ENCODE peak calls at places on chromosomes 3 and 15, in six cellular contexts. I is bronchial epithelial cell; B is right atrium auricular region; H is AG08396; X is naive thymus-derived CD8-positive, alpha-beta T cell; M is stimulated activated CD4-positive, alpha-beta T cell treated with anti-CD3 and anti-CD28 coated beads, Interleukin-1b, Interleukin-23, amount 100 ng/mL, for 4 hours. S is an unnamed sample.

GRCh38 chr3:180319461-180319860 is 282.5 kb upstream of the TTC14 start:
- DNase-seq in I (peak; percentile 12), B (no peak), H (no peak), X (no peak), M (no peak), S (no peak)

GRCh38 chr15:63305276-63305675 is 27.9 kb downstream of the APH1B start:
- DNase-seq in I (no peak), B (no peak), H (no peak), X (no peak), M (no peak), S (no peak)

GRCh38 chr3:183698318-183698731 is 728 bp downstream of the YEATS2 start:
- DNase-seq in I (peak; percentile 34), B (no peak), H (peak; percentile 66), X (peak; percentile 10), M (no peak), S (no peak)

GRCh38 chr3:126548556-126549466 is 9.9 kb downstream of the C3orf22 start:
- DNase-seq in I (no peak), B (peak; percentile 50), H (no peak), X (no peak), M (no peak), S (no peak)

GRCh38 chr3:46208167-46208704 is at the start of gene CCR1:
- DNase-seq in I (peak; percentile 25), B (no peak), H (peak; percentile 24), X (no peak), M (no peak), S (no peak)

GRCh38 chr3:62589078-62589477 is 215.7 kb upstream of the FEZF2 start:
- DNase-seq in I (no peak), B (no peak), H (no peak), X (no peak), M (no peak), S (no peak)

GRCh38 chr3:8557298-8557697 is 55.7 kb downstream of the LMCD1 start:
- DNase-seq in I (no peak), B (peak; percentile 73), H (no peak), X (no peak), M (no peak), S (no peak)

GRCh38 chr3:49747792-49748480 is 24.2 kb upstream of the GMPPB start:
- DNase-seq in I (peak; percentile 61), B (peak; percentile 36), H (peak; percentile 17), X (no peak), M (no peak), S (no peak)

GRCh38 chr3:18885612-18886011 is 262.7 kb upstream of the KCNH8 start:
- DNase-seq in I (no peak), B (no peak), H (no peak), X (no peak), M (no peak), S (no peak)

GRCh38 chr3:44114142-44114541 is 127.5 kb upstream of the TOPAZ1 start:
- DNase-seq in I (no peak), B (no peak), H (peak; percentile 31), X (peak; percentile 25), M (peak; percentile 23), S (no peak)

GRCh38 chr15:58864602-58865419 is 68.7 kb downstream of the SLTM start:
- DNase-seq in I (no peak), B (no peak), H (peak; percentile 39), X (no peak), M (no peak), S (no peak)

GRCh38 chr3:194265505-194265892 is 85.6 kb downstream of the CPN2 start:
- DNase-seq in I (peak; percentile 55), B (peak; percentile 95), H (peak; percentile 85), X (no peak), M (no peak), S (peak; percentile 97)

GRCh38 chr3:193673845-193674244 is 80.8 kb downstream of the OPA1 start:
- DNase-seq in I (no peak), B (no peak), H (no peak), X (no peak), M (no peak), S (no peak)

GRCh38 chr15:63263519-63263918 is 13.9 kb upstream of the APH1B start:
- DNase-seq in I (no peak), B (no peak), H (no peak), X (no peak), M (no peak), S (no peak)

GRCh38 chr15:33068007-33068441 is 126.5 kb downstream of the FMN1 start:
- DNase-seq in I (peak; percentile 44), B (no peak), H (no peak), X (no peak), M (no peak), S (no peak)

GRCh38 chr3:127185268-127185667 is 7.7 kb upstream of the PRR23E start:
- DNase-seq in I (no peak), B (no peak), H (no peak), X (no peak), M (no peak), S (no peak)

GRCh38 chr3:196650740-196651311 is 11.3 kb downstream of the NRROS start:
- DNase-seq in I (peak; percentile 91), B (peak; percentile 76), H (peak; percentile 96), X (no peak), M (no peak), S (no peak)

GRCh38 chr15:89888214-89888804 is 5.5 kb downstream of the AP3S2 start:
- DNase-seq in I (peak; percentile 40), B (no peak), H (peak; percentile 54), X (no peak), M (no peak), S (no peak)

GRCh38 chr3:188544012-188544411 is 390.1 kb downstream of the LPP start:
- DNase-seq in I (no peak), B (no peak), H (no peak), X (no peak), M (no peak), S (no peak)

GRCh38 chr3:124748560-124749198 is 18.4 kb downstream of the UMPS start:
- DNase-seq in I (no peak), B (no peak), H (no peak), X (no peak), M (no peak), S (no peak)

GRCh38 chr3:128266453-128266852 is 113.2 kb downstream of the EEFSEC start:
- DNase-seq in I (no peak), B (no peak), H (no peak), X (no peak), M (no peak), S (peak; percentile 18)

GRCh38 chr3:150469031-150469930 is 61.2 kb downstream of the TSC22D2 start:
- DNase-seq in I (peak; percentile 100), B (peak; percentile 66), H (peak; percentile 72), X (no peak), M (no peak), S (peak; percentile 90)

GRCh38 chr15:97598353-97598798 is 362.1 kb upstream of the ARRDC4 start:
- DNase-seq in I (no peak), B (no peak), H (no peak), X (no peak), M (no peak), S (no peak)

GRCh38 chr3:33915796-33916589 is 117.6 kb downstream of the PDCD6IP start:
- DNase-seq in I (peak; percentile 60), B (no peak), H (peak; percentile 24), X (no peak), M (no peak), S (no peak)

GRCh38 chr3:172626241-172626640 is 84.6 kb downstream of the NCEH1 start:
- DNase-seq in I (peak; percentile 65), B (no peak), H (peak; percentile 28), X (no peak), M (no peak), S (no peak)

GRCh38 chr3:107685383-107685782 is 162.6 kb downstream of the BBX start:
- DNase-seq in I (no peak), B (no peak), H (no peak), X (no peak), M (no peak), S (no peak)

GRCh38 chr3:190323241-190323617 is 983 bp upstream of the CLDN1 start:
- DNase-seq in I (peak; percentile 73), B (no peak), H (no peak), X (no peak), M (no peak), S (no peak)

GRCh38 chr3:37974121-37974927 is 16.3 kb upstream of the VILL start:
- DNase-seq in I (peak; percentile 49), B (no peak), H (peak; percentile 60), X (peak; percentile 66), M (peak; percentile 62), S (no peak)

GRCh38 chr15:78256044-78256437 is 8.3 kb upstream of the DNAJA4 start:
- DNase-seq in I (no peak), B (no peak), H (no peak), X (no peak), M (no peak), S (no peak)

GRCh38 chr15:90816401-90817116 is 51.8 kb upstream of the FURIN start:
- DNase-seq in I (no peak), B (no peak), H (no peak), X (no peak), M (no peak), S (no peak)

GRCh38 chr15:62469478-62469873 is 304.4 kb upstream of the C2CD4B start:
- DNase-seq in I (no peak), B (no peak), H (no peak), X (no peak), M (no peak), S (no peak)

GRCh38 chr3:188779537-188779936 is 392.2 kb upstream of the TPRG1 start:
- DNase-seq in I (no peak), B (no peak), H (no peak), X (no peak), M (no peak), S (no peak)

GRCh38 chr3:183435701-183436100 is 7.3 kb upstream of the MCF2L2 start:
- DNase-seq in I (no peak), B (no peak), H (no peak), X (no peak), M (no peak), S (no peak)

GRCh38 chr15:29671308-29671981 is 150.8 kb downstream of the TJP1 start:
- DNase-seq in I (no peak), B (no peak), H (no peak), X (no peak), M (no peak), S (no peak)